ENCODE peak calls at places on chromosomes 11 and 22, in five cellular contexts. S is MM.1S, H is HCT116, L is neural progenitor cell, Z is SK-N-SH. G is an unnamed sample.

GRCh38 chr11:121141051-121141450 is 40.0 kb downstream of the TECTA start:
- DNase-seq in L (no peak), H (no peak), Z (no peak), S (no peak), G (peak)

GRCh38 chr11:78841451-78842060 is 266.9 kb upstream of the NARS2 start:
- DNase-seq in H (no peak), Z (no peak), L (no peak), S (no peak), G (peak)

GRCh38 chr11:111306321-111306720 is 8.0 kb downstream of the POU2AF3 start:
- DNase-seq in H (no peak), S (no peak), Z (no peak), L (no peak), G (no peak)

GRCh38 chr11:87597696-87598095 is 560.0 kb downstream of the TMEM135 start:
- DNase-seq in L (no peak), S (no peak), H (no peak), Z (no peak), G (no peak)

GRCh38 chr11:71246559-71246958 is 5.8 kb downstream of the SHANK2 start:
- DNase-seq in Z (peak), S (no peak), L (peak), H (no peak), G (no peak)

GRCh38 chr11:122189259-122189658 is 73.2 kb upstream of the BLID start:
- DNase-seq in L (no peak), Z (no peak), S (no peak), H (peak), G (peak)

GRCh38 chr11:131423715-131424114 is 53.3 kb downstream of the NTM start:
- DNase-seq in L (no peak), H (no peak), S (no peak), Z (no peak), G (peak)

GRCh38 chr11:104968365-104968855 is at the start of gene CASP4:
- DNase-seq in S (peak), L (no peak), H (peak), Z (peak), G (peak)

GRCh38 chr11:59678118-59678812 is 9.4 kb upstream of the PATL1 start:
- DNase-seq in Z (no peak), S (no peak), L (no peak), H (no peak), G (no peak)

GRCh38 chr11:11620966-11621880 is 582 bp downstream of the GALNT18 start:
- DNase-seq in L (peak), S (peak), H (no peak), Z (peak), G (peak)

GRCh38 chr11:45543808-45544422 is 121.5 kb downstream of the CHST1 start:
- DNase-seq in H (no peak), S (peak), Z (no peak), L (peak), G (peak)

GRCh38 chr22:25833676-25834075 is 91.7 kb downstream of the MYO18B start:
- DNase-seq in Z (no peak), L (no peak), S (no peak), H (no peak), G (no peak)

GRCh38 chr11:46537851-46538295 is 56.0 kb downstream of the AMBRA1 start:
- DNase-seq in L (peak), H (peak), Z (peak), S (peak), G (peak)

GRCh38 chr22:46946383-46946965 is 184.0 kb downstream of the TBC1D22A start:
- DNase-seq in H (no peak), Z (no peak), S (no peak), L (no peak), G (no peak)

GRCh38 chr11:48177661-48178060 is 38.9 kb upstream of the OR4B1 start:
- DNase-seq in H (no peak), Z (no peak), S (no peak), L (no peak), G (no peak)

GRCh38 chr11:131465746-131466145 is 95.3 kb downstream of the NTM start:
- DNase-seq in L (peak), S (no peak), H (no peak), Z (peak), G (no peak)

GRCh38 chr11:10317281-10317755 is 12.4 kb downstream of the ADM start:
- DNase-seq in Z (no peak), S (peak), H (no peak), L (peak), G (no peak)

GRCh38 chr11:67494371-67495233 is 10.6 kb downstream of the PITPNM1 start:
- DNase-seq in H (no peak), S (no peak), Z (peak), L (no peak), G (no peak)

GRCh38 chr11:9617960-9618359 is 44.5 kb downstream of the WEE1 start:
- DNase-seq in H (no peak), L (no peak), Z (no peak), S (no peak), G (no peak)

GRCh38 chr11:66720223-66720898 is 8.7 kb downstream of the SPTBN2 start:
- DNase-seq in L (peak), S (no peak), H (peak), Z (peak), G (peak)

GRCh38 chr11:131378931-131379330 is 8.5 kb downstream of the NTM start:
- DNase-seq in H (no peak), Z (no peak), L (no peak), S (peak), G (no peak)

GRCh38 chr11:84855846-84856245 is 771.3 kb downstream of the DLG2 start:
- DNase-seq in H (no peak), Z (no peak), L (no peak), S (no peak), G (peak)

GRCh38 chr22:22957090-22957489 is 69.5 kb downstream of the IGLL5 start:
- DNase-seq in S (no peak), L (no peak), H (no peak), Z (no peak), G (no peak)

GRCh38 chr11:89293966-89294679 is 116.4 kb downstream of the TYR start:
- DNase-seq in H (no peak), L (peak), S (no peak), Z (no peak), G (no peak)

GRCh38 chr11:74169736-74170458 is 905 bp downstream of the C2CD3 start:
- DNase-seq in L (no peak), Z (no peak), S (no peak), H (no peak), G (no peak)

GRCh38 chr11:68159161-68159560 is 38.0 kb upstream of the CHKA start:
- DNase-seq in H (no peak), L (peak), Z (no peak), S (no peak), G (no peak)

GRCh38 chr11:124643605-124644425 is 21.2 kb downstream of the TBRG1 start:
- DNase-seq in S (no peak), H (no peak), Z (no peak), L (no peak), G (no peak)

GRCh38 chr11:67640021-67640757 is 626 bp upstream of the TBX10 start:
- DNase-seq in S (peak), Z (peak), L (peak), H (peak), G (peak)

GRCh38 chr11:115199501-115199900 is 304.7 kb downstream of the CADM1 start:
- DNase-seq in S (no peak), L (no peak), Z (no peak), H (no peak), G (no peak)

GRCh38 chr11:1027483-1028290 is 8.8 kb downstream of the MUC6 start:
- DNase-seq in S (no peak), Z (no peak), H (no peak), L (no peak), G (no peak)

GRCh38 chr11:19659529-19659928 is 53.1 kb upstream of the NAV2 start:
- DNase-seq in L (no peak), S (no peak), H (no peak), Z (no peak), G (no peak)

GRCh38 chr11:94303884-94304459 is 408 bp upstream of the IZUMO1R start:
- DNase-seq in Z (no peak), H (no peak), S (no peak), L (no peak), G (no peak)

GRCh38 chr11:118790357-118791014 is 478 bp downstream of the DDX6 start:
- DNase-seq in L (peak), S (peak), H (no peak), Z (peak), G (peak)

GRCh38 chr11:12245549-12245986 is 131.8 kb upstream of the PARVA start:
- DNase-seq in S (peak), H (no peak), Z (no peak), L (no peak), G (peak)

GRCh38 chr11:92380882-92381281 is 156.3 kb downstream of the FAT3 start:
- DNase-seq in Z (no peak), S (no peak), L (no peak), H (no peak), G (peak)

GRCh38 chr11:46239801-46240061 is 37.7 kb upstream of the CREB3L1 start:
- DNase-seq in S (no peak), Z (no peak), L (no peak), H (no peak), G (no peak)

GRCh38 chr11:128888034-128888985 is 2.8 kb upstream of the KCNJ5 start:
- DNase-seq in H (no peak), L (peak), S (no peak), Z (no peak), G (no peak)
- TF ChIP-seq CTCF in H (no peak), L (peak), S (no peak), Z (no peak), G (no peak)

DNA sequence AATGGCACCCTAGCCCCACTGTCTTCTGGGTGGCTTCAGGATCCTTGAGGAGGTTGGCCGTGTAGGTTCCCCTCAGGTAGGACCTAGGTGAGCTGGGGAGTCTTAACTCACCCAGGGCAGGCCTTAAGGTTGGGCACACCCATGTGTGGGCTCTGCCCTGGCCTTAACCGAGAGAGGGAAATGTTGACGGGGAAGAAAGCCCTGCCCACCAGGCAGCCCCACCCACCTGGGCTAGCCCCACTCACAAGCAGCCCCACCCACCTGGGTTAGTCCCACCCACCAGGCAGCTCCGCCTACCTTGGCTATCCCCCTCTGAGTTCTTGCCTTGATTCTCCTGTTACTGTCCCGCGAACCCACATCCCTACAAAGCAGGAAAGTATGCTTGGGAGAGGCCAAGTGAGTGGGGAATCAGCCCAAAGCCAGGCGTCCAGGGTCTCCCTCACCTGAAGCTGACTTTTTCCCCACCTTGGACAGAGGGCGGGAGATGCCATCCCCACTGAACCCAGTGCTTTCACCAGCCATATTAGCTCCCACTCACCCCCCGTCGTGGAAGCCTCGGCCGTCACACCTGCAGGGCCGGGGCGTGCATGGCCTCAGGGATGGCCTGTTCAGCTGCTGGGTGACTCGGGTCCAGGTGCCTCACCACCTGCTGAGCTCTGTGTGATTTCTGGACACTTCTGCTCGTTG is at the start of gene MYEOV:
- DNase-seq in Z (peak), H (peak), S (peak), L (peak), G (peak)
- H3K9ac ChIP-seq in Z (no peak), H (peak), S (peak), L (no peak), G (peak)

GRCh38 chr22:27045103-27045940 is 387.9 kb downstream of the MIAT start:
- DNase-seq in Z (no peak), L (no peak), H (no peak), S (no peak), G (peak)
- TF ChIP-seq EZH2phosphoT487 in Z (no peak), L (no peak), H (no peak), S (no peak), G (no peak)

GRCh38 chr11:40129276-40129675 is 1330.2 kb downstream of the LRRC4C start:
- DNase-seq in Z (peak), S (no peak), L (peak), H (no peak), G (peak)
- TF ChIP-seq CTCF in Z (peak), S (peak), L (peak), H (no peak), G (peak)

GRCh38 chr11:61957028-61957770 is 7.0 kb downstream of the BEST1 start:
- DNase-seq in Z (no peak), S (no peak), H (no peak), L (no peak), G (no peak)
- H3K9ac ChIP-seq in Z (no peak), S (no peak), H (no peak), L (no peak), G (no peak)

GRCh38 chr22:44473166-44473565 is 24.9 kb downstream of the RTL6 start:
- DNase-seq in Z (no peak), H (no peak), S (no peak), L (no peak), G (no peak)
- TF ChIP-seq EZH2phosphoT487 in Z (no peak), H (no peak), S (no peak), L (no peak), G (no peak)

GRCh38 chr22:50640857-50641647 is 13.1 kb upstream of the ARSA start:
- DNase-seq in H (no peak), L (peak), Z (no peak), S (no peak), G (no peak)

GRCh38 chr22:50641696-50642607 is 14.0 kb upstream of the ARSA start:
- DNase-seq in L (peak), S (no peak), Z (no peak), H (no peak), G (no peak)
- TF ChIP-seq CTCF in L (peak), S (peak), Z (no peak), H (peak), G (no peak)

GRCh38 chr22:45083659-45084305 is 74.0 kb upstream of the PHF21B start:
- DNase-seq in H (no peak), L (no peak), S (no peak), Z (no peak), G (peak)
- H3K9ac ChIP-seq in H (no peak), L (no peak), S (no peak), Z (no peak), G (no peak)

GRCh38 chr22:41573677-41574264 is 13.0 kb downstream of the CSDC2 start:
- DNase-seq in Z (no peak), S (no peak), H (no peak), L (no peak), G (no peak)

GRCh38 chr22:41575533-41575932 is 14.1 kb downstream of the PMM1 start:
- DNase-seq in L (no peak), H (no peak), S (no peak), Z (no peak), G (no peak)

GRCh38 chr22:41571786-41572185 is 11.0 kb downstream of the CSDC2 start:
- DNase-seq in H (no peak), L (no peak), Z (no peak), S (no peak), G (no peak)

GRCh38 chr22:41576877-41577276 is 12.8 kb downstream of the PMM1 start:
- DNase-seq in Z (peak), S (no peak), H (peak), L (peak), G (peak)

DNA sequence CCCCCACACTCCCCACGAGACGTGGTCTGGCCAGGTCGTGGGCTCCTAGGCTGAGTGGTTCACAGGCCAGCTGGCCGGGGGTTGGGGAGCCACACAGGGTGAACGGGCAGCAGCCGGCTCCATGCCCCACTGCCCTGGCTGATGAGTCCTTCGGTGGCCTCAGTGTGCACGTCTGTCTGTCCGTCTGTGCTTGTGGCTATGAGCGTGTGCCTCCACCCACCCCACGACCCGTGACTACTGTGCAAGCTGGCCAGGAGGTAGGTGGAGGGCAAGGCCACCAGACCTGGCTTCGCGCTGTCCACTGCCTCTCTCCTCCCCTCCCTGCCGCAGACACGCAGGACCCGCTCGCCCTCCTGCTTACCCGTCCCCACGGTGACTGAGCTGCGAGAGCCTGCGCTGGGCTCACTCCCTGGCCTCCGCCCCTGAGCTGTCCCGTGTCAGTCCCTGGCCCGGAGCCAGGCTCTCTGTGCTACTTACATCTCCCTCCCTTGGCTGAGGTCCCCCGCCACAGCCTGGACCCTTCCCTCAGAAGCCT is 14.1 kb downstream of the CSDC2 start:
- DNase-seq in H (no peak), L (no peak), S (no peak), Z (no peak), G (no peak)
- TF ChIP-seq EZH2phosphoT487 in H (no peak), L (no peak), S (no peak), Z (no peak), G (no peak)

GRCh38 chr11:77590194-77590591 is 440 bp downstream of the AQP11 start:
- DNase-seq in S (peak), Z (no peak), L (peak), H (no peak), G (peak)
- TF ChIP-seq CTCF in S (peak), Z (no peak), L (peak), H (no peak), G (peak)